ENCODE peak calls at places on chromosomes 1 and 21, in four cellular contexts. U, W, R and Z are unnamed samples.
A peak's percentile ranks its signal among the peaks of the same experiment; 100 is the strongest.

GRCh38 chr21:38182370-38182985 is 74.3 kb upstream of the KCNJ15 start:
- DNase-seq in U (no peak), W (no peak), R (no peak), Z (no peak)

GRCh38 chr1:114668784-114669561 is 876 bp downstream of the DENND2C start:
- DNase-seq in U (no peak), W (peak; percentile 5), R (no peak), Z (peak; percentile 19)

GRCh38 chr1:212261361-212261929 is 23.8 kb upstream of the PPP2R5A start:
- DNase-seq in U (no peak), W (no peak), R (no peak), Z (no peak)

GRCh38 chr1:108551157-108551862 is 8.6 kb upstream of the EEIG2 start:
- DNase-seq in U (no peak), W (no peak), R (no peak), Z (no peak)

GRCh38 chr1:27970401-27970800 is 10.6 kb downstream of the XKR8 start:
- DNase-seq in U (no peak), W (peak; percentile 83), R (no peak), Z (no peak)

GRCh38 chr1:212545941-212546638 is 62.5 kb upstream of the ATF3 start:
- DNase-seq in U (no peak), W (peak; percentile 59), R (no peak), Z (no peak)

GRCh38 chr1:234478152-234478480 is 863 bp downstream of the TARBP1 start:
- DNase-seq in U (no peak), W (no peak), R (peak; percentile 78), Z (peak; percentile 84)

GRCh38 chr21:45330075-45330781 is 42.5 kb upstream of the POFUT2 start:
- DNase-seq in U (no peak), W (peak; percentile 88), R (no peak), Z (peak; percentile 75)

GRCh38 chr1:17356387-17356992 is 15.5 kb upstream of the PADI6 start:
- DNase-seq in U (no peak), W (no peak), R (no peak), Z (no peak)

GRCh38 chr1:221714227-221715116 is 27.4 kb downstream of the DUSP10 start:
- DNase-seq in U (no peak), W (no peak), R (no peak), Z (no peak)

GRCh38 chr1:90000934-90001676 is 6.2 kb downstream of the ZNF326 start:
- DNase-seq in U (no peak), W (no peak), R (no peak), Z (no peak)

GRCh38 chr1:163745204-163745603 is 423.4 kb downstream of the NUF2 start:
- DNase-seq in U (no peak), W (no peak), R (no peak), Z (no peak)

GRCh38 chr21:36690637-36691538 is 8.0 kb upstream of the SIM2 start:
- DNase-seq in U (no peak), W (no peak), R (no peak), Z (no peak)

GRCh38 chr1:218660678-218661053 is 315.5 kb downstream of the TGFB2 start:
- DNase-seq in U (no peak), W (peak; percentile 82), R (no peak), Z (no peak)

GRCh38 chr1:6447016-6447817 is 18.8 kb downstream of the TNFRSF25 start:
- DNase-seq in U (no peak), W (no peak), R (no peak), Z (peak; percentile 89)

GRCh38 chr21:29953690-29954089 is 13.9 kb upstream of the GRIK1 start:
- DNase-seq in U (no peak), W (no peak), R (no peak), Z (no peak)

GRCh38 chr1:43510621-43511020 is 20.1 kb upstream of the PTPRF start:
- DNase-seq in U (no peak), W (no peak), R (no peak), Z (no peak)

GRCh38 chr1:160342520-160342919 is 530 bp downstream of the COPA start:
- DNase-seq in U (no peak), W (peak; percentile 40), R (no peak), Z (no peak)

GRCh38 chr1:59564192-59564891 is 250.4 kb upstream of the HOOK1 start:
- DNase-seq in U (no peak), W (peak; percentile 14), R (no peak), Z (no peak)

GRCh38 chr1:183159960-183160359 is 26.1 kb upstream of the LAMC2 start:
- DNase-seq in U (no peak), W (no peak), R (peak; percentile 83), Z (no peak)

GRCh38 chr1:148160421-148161251 is 8.6 kb upstream of the NBPF11 start:
- DNase-seq in U (no peak), W (no peak), R (no peak), Z (peak; percentile 46)

GRCh38 chr1:169630006-169630405 is at the start of gene SELP:
- DNase-seq in U (no peak), W (peak; percentile 71), R (no peak), Z (no peak)

GRCh38 chr1:58739851-58740466 is 40.1 kb upstream of the MYSM1 start:
- DNase-seq in U (no peak), W (peak; percentile 62), R (no peak), Z (peak; percentile 62)

GRCh38 chr1:72432645-72433267 is 150.4 kb upstream of the NEGR1 start:
- DNase-seq in U (no peak), W (no peak), R (no peak), Z (no peak)

GRCh38 chr1:17195731-17196130 is 9.2 kb upstream of the PADI1 start:
- DNase-seq in U (no peak), W (no peak), R (no peak), Z (peak; percentile 7)

GRCh38 chr1:82090104-82090503 is 289.4 kb downstream of the ADGRL2 start:
- DNase-seq in U (no peak), W (peak; percentile 9), R (no peak), Z (no peak)

GRCh38 chr1:82091729-82092128 is 291.0 kb downstream of the ADGRL2 start:
- DNase-seq in U (no peak), W (peak; percentile 21), R (no peak), Z (no peak)

GRCh38 chr1:82091274-82091673 is 290.5 kb downstream of the ADGRL2 start:
- DNase-seq in U (no peak), W (no peak), R (no peak), Z (no peak)

GRCh38 chr1:82099170-82099569 is 298.4 kb downstream of the ADGRL2 start:
- DNase-seq in U (no peak), W (no peak), R (no peak), Z (no peak)

GRCh38 chr1:82094136-82094535 is 293.4 kb downstream of the ADGRL2 start:
- DNase-seq in U (no peak), W (no peak), R (no peak), Z (no peak)
- H3K36me3 ChIP-seq in U (no peaks in the 10 kb centered on the region), W (no peaks in the 10 kb centered on the region), R (no peaks in the 10 kb centered on the region), Z (no peaks in the 10 kb centered on the region)

GRCh38 chr1:46274224-46275029 is 26.9 kb downstream of the RAD54L start:
- DNase-seq in U (no peak), W (no peak), R (no peak), Z (no peak)

GRCh38 chr1:46280092-46280491 is 23.3 kb downstream of the LRRC41 start:
- DNase-seq in U (no peak), W (no peak), R (no peak), Z (no peak)

GRCh38 chr1:46278807-46279206 is 24.6 kb downstream of the LRRC41 start:
- DNase-seq in U (no peak), W (no peak), R (no peak), Z (no peak)

GRCh38 chr1:46277658-46278373 is 25.6 kb downstream of the LRRC41 start:
- DNase-seq in U (no peak), W (no peak), R (no peak), Z (no peak)

DNA sequence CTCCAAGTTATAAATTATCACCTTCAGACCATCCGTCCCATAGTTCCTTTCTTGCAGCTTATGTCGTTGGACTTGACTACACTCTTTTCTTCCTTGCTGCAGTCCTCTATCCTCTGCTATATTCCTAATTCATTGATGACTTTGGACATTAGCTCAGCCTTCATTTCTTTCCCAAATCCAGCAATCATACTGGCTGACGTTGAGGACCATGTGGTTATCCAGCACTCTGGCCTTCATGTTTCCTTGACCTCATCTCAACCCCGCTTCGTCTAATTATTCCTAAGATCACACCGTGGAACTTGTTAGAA is 27.4 kb downstream of the RAD54L start:
- DNase-seq in U (no peak), W (no peak), R (no peak), Z (no peak)
- H3K36me3 ChIP-seq in U (peaks cover 17% of the 10 kb centered on the region), W (peaks cover 20% of the 10 kb centered on the region), R (peaks cover 14% of the 10 kb centered on the region), Z (peaks cover 61% of the 10 kb centered on the region)

GRCh38 chr1:201809876-201810275 is 19.1 kb upstream of the IPO9 start:
- DNase-seq in U (no peak), W (no peak), R (no peak), Z (no peak)
- H3K36me3 ChIP-seq in U (peaks cover 94% of the 10 kb centered on the region), W (peaks cover 70% of the 10 kb centered on the region), R (peaks cover 71% of the 10 kb centered on the region), Z (peaks cover 18% of the 10 kb centered on the region)

DNA sequence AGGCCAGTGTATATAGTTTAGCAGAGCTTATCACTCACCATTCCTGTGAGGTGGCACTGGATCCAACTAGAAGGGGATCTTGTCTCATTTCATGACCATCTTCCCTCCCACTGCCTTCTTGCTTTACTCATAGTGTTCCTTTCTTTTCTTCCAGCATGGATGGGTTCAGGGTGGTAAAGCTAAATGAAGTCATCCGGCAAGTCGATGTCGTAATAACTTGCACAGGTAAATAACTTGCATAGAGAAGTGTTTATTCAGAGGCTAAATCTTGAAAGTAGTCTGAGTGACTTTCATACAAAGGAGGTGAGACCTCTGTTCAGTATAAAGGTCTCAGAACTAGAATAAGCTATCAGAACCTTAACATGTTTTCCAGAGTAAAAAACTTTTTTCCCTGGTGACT is 16.6 kb upstream of the STRIP1 start:
- DNase-seq in U (no peak), W (no peak), R (no peak), Z (no peak)
- H3K36me3 ChIP-seq in U (peaks cover 77% of the 10 kb centered on the region), W (peaks cover 34% of the 10 kb centered on the region), R (peaks cover 93% of the 10 kb centered on the region), Z (peaks cover 51% of the 10 kb centered on the region)